ENCODE peak calls at places on chromosomes 3 and 15, in nine cellular contexts. F is astrocyte of the spinal cord, U is HTR-8/SVneo, P is HAP-1, S is fibroblast of lung, X is SK-N-SH, T is GM12891, I is SHP77, O is GM10248. Y is an unnamed sample.

GRCh38 chr3:109382573-109382972 is 45.2 kb upstream of the DPPA4 start:
- DNase-seq in U (no peak), S (no peak), I (no peak), X (no peak), O (no peak), P (no peak), T (no peak), F (no peak), Y (no peak)

GRCh38 chr3:145849115-145849514 is 311.9 kb downstream of the PLOD2 start:
- DNase-seq in P (no peak), F (no peak), S (no peak), T (no peak), O (no peak), X (no peak), U (no peak), I (no peak), Y (no peak)

GRCh38 chr3:139533781-139534443 is 5.6 kb downstream of the RBP1 start:
- DNase-seq in U (no peak), S (peak), T (no peak), O (no peak), F (peak), X (peak), P (peak), I (peak), Y (peak)

GRCh38 chr3:175885196-175885766 is 1026.1 kb downstream of the NAALADL2 start:
- DNase-seq in I (no peak), T (no peak), U (no peak), S (no peak), X (no peak), O (no peak), F (no peak), P (no peak), Y (no peak)

GRCh38 chr3:194779729-194780224 is 94.1 kb downstream of the FAM43A start:
- DNase-seq in I (no peak), F (no peak), X (no peak), P (no peak), T (no peak), U (no peak), O (no peak), S (peak), Y (peak)

GRCh38 chr15:40330368-40330836 is 6.9 kb downstream of the INAFM2 start:
- DNase-seq in P (no peak), O (no peak), T (no peak), U (no peak), X (no peak), S (peak), I (peak), F (no peak), Y (no peak)

GRCh38 chr3:114556832-114557231 is 263.0 kb downstream of the TIGIT start:
- DNase-seq in F (no peak), X (no peak), U (no peak), I (no peak), S (no peak), T (no peak), O (no peak), P (no peak), Y (no peak)

GRCh38 chr15:73240864-73241499 is 127.8 kb downstream of the HCN4 start:
- DNase-seq in F (peak), S (peak), P (peak), X (peak), U (peak), I (peak), O (peak), T (peak), Y (peak)

GRCh38 chr15:35757323-35757722 is 211.4 kb upstream of the DPH6 start:
- DNase-seq in O (no peak), F (no peak), P (peak), X (no peak), I (no peak), T (no peak), U (no peak), S (no peak), Y (no peak)

GRCh38 chr3:15768421-15769255 is 29.1 kb downstream of the ANKRD28 start:
- DNase-seq in O (peak), U (peak), P (no peak), F (peak), X (no peak), T (no peak), S (peak), I (peak), Y (no peak)

GRCh38 chr3:167406876-167407492 is 26.9 kb upstream of the ZBBX start:
- DNase-seq in X (peak), U (peak), T (no peak), S (peak), I (peak), O (peak), F (peak), P (peak), Y (peak)

Y was measured in islet precursor cell.